ENCODE peak calls at places on chromosomes 4 and X, in five cellular contexts. One of them, this sample, is unnamed.

GRCh38 chr4:137307806-137308205 is 224.5 kb downstream of the PCDH18 start:
- DNase-seq in dorsolateral prefrontal cortex: no peak
- DNase-seq in tibial nerve: peak
- DNase-seq in NCI-H460: no peak
- DNase-seq in germinal center: no peak
- DNase-seq in this sample: no peak

GRCh38 chr4:76055005-76055404 is 19.1 kb upstream of the CXCL11 start:
- DNase-seq in dorsolateral prefrontal cortex: no peak
- DNase-seq in tibial nerve: no peak
- DNase-seq in NCI-H460: no peak
- DNase-seq in germinal center: peak
- DNase-seq in this sample: no peak

GRCh38 chr4:4461850-4462249 is 74.9 kb downstream of the NSG1 start:
- DNase-seq in dorsolateral prefrontal cortex: no peak
- DNase-seq in tibial nerve: no peak
- DNase-seq in NCI-H460: no peak
- DNase-seq in germinal center: no peak
- DNase-seq in this sample: no peak

GRCh38 chrX:72016881-72017783 is 106.5 kb downstream of the NHSL2 start:
- DNase-seq in dorsolateral prefrontal cortex: no peak
- DNase-seq in tibial nerve: no peak
- DNase-seq in NCI-H460: no peak
- DNase-seq in germinal center: no peak
- DNase-seq in this sample: no peak

GRCh38 chr4:154033921-154034320 is 245.0 kb upstream of the SFRP2 start:
- DNase-seq in dorsolateral prefrontal cortex: no peak
- DNase-seq in tibial nerve: no peak
- DNase-seq in NCI-H460: no peak
- DNase-seq in germinal center: no peak
- DNase-seq in this sample: no peak

GRCh38 chr4:155353923-155354540 is 22.7 kb downstream of the MAP9 start:
- DNase-seq in dorsolateral prefrontal cortex: peak
- DNase-seq in tibial nerve: peak
- DNase-seq in NCI-H460: peak
- DNase-seq in germinal center: peak
- DNase-seq in this sample: peak

GRCh38 chrX:13216139-13216538 is 103.7 kb downstream of the ATXN3L start:
- DNase-seq in dorsolateral prefrontal cortex: no peak
- DNase-seq in tibial nerve: no peak
- DNase-seq in NCI-H460: no peak
- DNase-seq in germinal center: no peak
- DNase-seq in this sample: no peak

GRCh38 chrX:46576458-46576857 is 2.9 kb downstream of the CHST7 start:
- DNase-seq in dorsolateral prefrontal cortex: no peak
- DNase-seq in tibial nerve: no peak
- DNase-seq in NCI-H460: no peak
- DNase-seq in germinal center: no peak
- DNase-seq in this sample: no peak

GRCh38 chr4:76420311-76420710 is 630 bp downstream of the CCDC158 start:
- DNase-seq in dorsolateral prefrontal cortex: no peak
- DNase-seq in tibial nerve: no peak
- DNase-seq in NCI-H460: no peak
- DNase-seq in germinal center: no peak
- DNase-seq in this sample: no peak

GRCh38 chr4:145679991-145680455 is at the start of gene C4orf51:
- DNase-seq in dorsolateral prefrontal cortex: no peak
- DNase-seq in tibial nerve: no peak
- DNase-seq in NCI-H460: no peak
- DNase-seq in germinal center: no peak
- DNase-seq in this sample: no peak

GRCh38 chr4:72505314-72505744 is 63.7 kb downstream of the ADAMTS3 start:
- DNase-seq in dorsolateral prefrontal cortex: no peak
- DNase-seq in tibial nerve: no peak
- DNase-seq in NCI-H460: peak
- DNase-seq in germinal center: peak
- DNase-seq in this sample: peak

GRCh38 chr4:179941911-179942310 is 2301.3 kb upstream of the TENM3 start:
- DNase-seq in dorsolateral prefrontal cortex: no peak
- DNase-seq in tibial nerve: no peak
- DNase-seq in NCI-H460: no peak
- DNase-seq in germinal center: no peak
- DNase-seq in this sample: no peak

GRCh38 chrX:82224961-82225360 is 1023.1 kb downstream of the SH3BGRL start:
- DNase-seq in dorsolateral prefrontal cortex: no peak
- DNase-seq in tibial nerve: no peak
- DNase-seq in NCI-H460: no peak
- DNase-seq in germinal center: no peak
- DNase-seq in this sample: no peak

GRCh38 chr4:184857446-184858121 is 31.8 kb upstream of the ACSL1 start:
- DNase-seq in dorsolateral prefrontal cortex: no peak
- DNase-seq in tibial nerve: no peak
- DNase-seq in NCI-H460: no peak
- DNase-seq in germinal center: no peak
- DNase-seq in this sample: no peak

GRCh38 chr4:125368684-125369083 is 53.9 kb downstream of the FAT4 start:
- DNase-seq in dorsolateral prefrontal cortex: no peak
- DNase-seq in tibial nerve: no peak
- DNase-seq in NCI-H460: no peak
- DNase-seq in germinal center: no peak
- DNase-seq in this sample: no peak

GRCh38 chr4:111871802-111872201 is 273.5 kb upstream of the FAM241A start:
- DNase-seq in dorsolateral prefrontal cortex: no peak
- DNase-seq in tibial nerve: no peak
- DNase-seq in NCI-H460: no peak
- DNase-seq in germinal center: no peak
- DNase-seq in this sample: no peak

GRCh38 chr4:111717916-111718315 is 427.3 kb upstream of the FAM241A start:
- DNase-seq in dorsolateral prefrontal cortex: no peak
- DNase-seq in tibial nerve: no peak
- DNase-seq in NCI-H460: no peak
- DNase-seq in germinal center: no peak
- DNase-seq in this sample: no peak

GRCh38 chr4:55033296-55033695 is 92.1 kb downstream of the KDR start:
- DNase-seq in dorsolateral prefrontal cortex: no peak
- DNase-seq in tibial nerve: no peak
- DNase-seq in NCI-H460: no peak
- DNase-seq in germinal center: no peak
- DNase-seq in this sample: no peak

GRCh38 chrX:19678941-19679340 is 163.6 kb upstream of the MAP3K15 start:
- DNase-seq in dorsolateral prefrontal cortex: no peak
- DNase-seq in tibial nerve: no peak
- DNase-seq in NCI-H460: no peak
- DNase-seq in germinal center: peak
- DNase-seq in this sample: no peak

GRCh38 chrX:41670108-41670507 is 18.7 kb upstream of the GPR34 start:
- DNase-seq in dorsolateral prefrontal cortex: no peak
- DNase-seq in tibial nerve: no peak
- DNase-seq in NCI-H460: no peak
- DNase-seq in germinal center: no peak
- DNase-seq in this sample: no peak

GRCh38 chr4:18686338-18687039 is 664.9 kb upstream of the LCORL start:
- DNase-seq in dorsolateral prefrontal cortex: no peak
- DNase-seq in tibial nerve: no peak
- DNase-seq in NCI-H460: no peak
- DNase-seq in germinal center: no peak
- DNase-seq in this sample: no peak

GRCh38 chrX:110021180-110022022 is 18.5 kb downstream of the TMEM164 start:
- DNase-seq in dorsolateral prefrontal cortex: no peak
- DNase-seq in tibial nerve: no peak
- DNase-seq in NCI-H460: no peak
- DNase-seq in germinal center: no peak
- DNase-seq in this sample: no peak

GRCh38 chr4:81839347-81840042 is 367.8 kb upstream of the RASGEF1B start:
- DNase-seq in dorsolateral prefrontal cortex: no peak
- DNase-seq in tibial nerve: no peak
- DNase-seq in NCI-H460: no peak
- DNase-seq in germinal center: no peak
- DNase-seq in this sample: no peak

GRCh38 chr4:38615847-38616246 is 48.2 kb upstream of the KLF3 start:
- DNase-seq in dorsolateral prefrontal cortex: no peak
- DNase-seq in tibial nerve: no peak
- DNase-seq in NCI-H460: no peak
- DNase-seq in germinal center: no peak
- DNase-seq in this sample: no peak

GRCh38 chr4:121397941-121398601 is 17.3 kb upstream of the QRFPR start:
- DNase-seq in dorsolateral prefrontal cortex: no peak
- DNase-seq in tibial nerve: no peak
- DNase-seq in NCI-H460: no peak
- DNase-seq in germinal center: no peak
- DNase-seq in this sample: no peak

GRCh38 chrX:97267376-97267775 is 383.7 kb downstream of the RPA4 start:
- DNase-seq in dorsolateral prefrontal cortex: no peak
- DNase-seq in tibial nerve: no peak
- DNase-seq in NCI-H460: no peak
- DNase-seq in germinal center: no peak
- DNase-seq in this sample: no peak

GRCh38 chr4:52957791-52958190 is 95.7 kb downstream of the RASL11B start:
- DNase-seq in dorsolateral prefrontal cortex: no peak
- DNase-seq in tibial nerve: no peak
- DNase-seq in NCI-H460: no peak
- DNase-seq in germinal center: no peak
- DNase-seq in this sample: no peak

GRCh38 chrX:56033495-56034180 is 198.5 kb upstream of the KLF8 start:
- DNase-seq in dorsolateral prefrontal cortex: no peak
- DNase-seq in tibial nerve: no peak
- DNase-seq in NCI-H460: no peak
- DNase-seq in germinal center: peak
- DNase-seq in this sample: no peak

GRCh38 chr4:168877779-168878491 is 132.1 kb downstream of the CBR4 start:
- DNase-seq in dorsolateral prefrontal cortex: peak
- DNase-seq in tibial nerve: peak
- DNase-seq in NCI-H460: no peak
- DNase-seq in germinal center: peak
- DNase-seq in this sample: peak

GRCh38 chr4:105130945-105131344 is 15.7 kb upstream of the TET2 start:
- DNase-seq in dorsolateral prefrontal cortex: no peak
- DNase-seq in tibial nerve: no peak
- DNase-seq in NCI-H460: no peak
- DNase-seq in germinal center: no peak
- DNase-seq in this sample: no peak

GRCh38 chrX:71282514-71283408 is 674 bp upstream of the NONO start:
- DNase-seq in dorsolateral prefrontal cortex: no peak
- DNase-seq in tibial nerve: no peak
- DNase-seq in NCI-H460: no peak
- DNase-seq in germinal center: no peak
- DNase-seq in this sample: peak

GRCh38 chr4:27148211-27148895 is 287.7 kb downstream of the STIM2 start:
- DNase-seq in dorsolateral prefrontal cortex: no peak
- DNase-seq in tibial nerve: no peak
- DNase-seq in NCI-H460: no peak
- DNase-seq in germinal center: no peak
- DNase-seq in this sample: no peak

GRCh38 chr4:9608300-9608699 is 164.1 kb downstream of the DEFB131A start:
- DNase-seq in dorsolateral prefrontal cortex: no peak
- DNase-seq in tibial nerve: no peak
- DNase-seq in NCI-H460: no peak
- DNase-seq in germinal center: no peak
- DNase-seq in this sample: no peak

GRCh38 chr4:177487977-177488376 is 45.7 kb upstream of the AGA start:
- DNase-seq in dorsolateral prefrontal cortex: no peak
- DNase-seq in tibial nerve: no peak
- DNase-seq in NCI-H460: no peak
- DNase-seq in germinal center: no peak
- DNase-seq in this sample: no peak

This sample was measured in hippocampal formation.